ENCODE peak calls at places on chromosome 22, in nine cellular contexts. One of them, this sample, is unnamed. For H3K36me3, the result is how much of the 10 kb centered on the place peaks cover.

GRCh38 chr22:29044657-29045176 is 16.9 kb downstream of the C22orf31 start:
- DNase-seq in GM12878: no peak
- DNase-seq in heart left ventricle: no peak
- DNase-seq in IMR-90: peak
- DNase-seq in sigmoid colon: no peak
- DNase-seq in stomach: no peak
- DNase-seq in uterus: no peak
- DNase-seq in body of pancreas: no peak
- DNase-seq in H1: no peak
- DNase-seq in this sample: no peak

GRCh38 chr22:29030618-29031235 is 30.9 kb downstream of the C22orf31 start:
- DNase-seq in sigmoid colon: peak
- DNase-seq in uterus: peak
- DNase-seq in body of pancreas: peak
- DNase-seq in GM12878: no peak
- DNase-seq in heart left ventricle: peak
- DNase-seq in stomach: peak
- DNase-seq in H1: no peak
- DNase-seq in IMR-90: peak
- DNase-seq in this sample: peak

GRCh38 chr22:44995715-44996114 is 14.1 kb downstream of the PHF21B start:
- DNase-seq in GM12878: no peak
- DNase-seq in heart left ventricle: no peak
- DNase-seq in body of pancreas: no peak
- DNase-seq in stomach: no peak
- DNase-seq in IMR-90: no peak
- DNase-seq in H1: no peak
- DNase-seq in sigmoid colon: no peak
- DNase-seq in uterus: no peak
- DNase-seq in this sample: no peak

GRCh38 chr22:32528316-32528715 is 53.7 kb downstream of the FBXO7 start:
- DNase-seq in GM12878: no peak
- DNase-seq in IMR-90: no peak
- DNase-seq in stomach: no peak
- DNase-seq in H1: no peak
- DNase-seq in heart left ventricle: no peak
- DNase-seq in body of pancreas: no peak
- DNase-seq in sigmoid colon: peak
- DNase-seq in uterus: no peak
- DNase-seq in this sample: no peak

GRCh38 chr22:24423519-24424000 is 3.8 kb upstream of the ADORA2A start:
- DNase-seq in GM12878: no peak
- DNase-seq in body of pancreas: peak
- DNase-seq in sigmoid colon: peak
- DNase-seq in IMR-90: no peak
- DNase-seq in uterus: peak
- DNase-seq in H1: no peak
- DNase-seq in heart left ventricle: peak
- DNase-seq in stomach: peak
- DNase-seq in this sample: peak

GRCh38 chr22:38631724-38632123 is 24.5 kb downstream of the FAM227A start:
- DNase-seq in sigmoid colon: no peak
- DNase-seq in GM12878: no peak
- DNase-seq in IMR-90: no peak
- DNase-seq in uterus: no peak
- DNase-seq in H1: no peak
- DNase-seq in heart left ventricle: no peak
- DNase-seq in body of pancreas: no peak
- DNase-seq in stomach: no peak
- DNase-seq in this sample: no peak

GRCh38 chr22:18954941-18955571 is 19.0 kb upstream of the PRODH start:
- DNase-seq in GM12878: no peak
- DNase-seq in uterus: no peak
- DNase-seq in H1: no peak
- DNase-seq in IMR-90: no peak
- DNase-seq in body of pancreas: no peak
- DNase-seq in stomach: no peak
- DNase-seq in heart left ventricle: no peak
- DNase-seq in sigmoid colon: peak
- DNase-seq in this sample: no peak

GRCh38 chr22:17241571-17242310 is 22.5 kb upstream of the ADA2 start:
- DNase-seq in stomach: no peak
- DNase-seq in IMR-90: no peak
- DNase-seq in heart left ventricle: no peak
- DNase-seq in uterus: no peak
- DNase-seq in H1: no peak
- DNase-seq in sigmoid colon: no peak
- DNase-seq in GM12878: no peak
- DNase-seq in body of pancreas: no peak
- DNase-seq in this sample: no peak

GRCh38 chr22:33921576-33922181 is 1.4 kb upstream of the LARGE1 start:
- DNase-seq in IMR-90: peak
- DNase-seq in heart left ventricle: peak
- DNase-seq in GM12878: no peak
- DNase-seq in stomach: peak
- DNase-seq in uterus: peak
- DNase-seq in sigmoid colon: peak
- DNase-seq in body of pancreas: peak
- DNase-seq in H1: no peak
- DNase-seq in this sample: peak

GRCh38 chr22:22398530-22399327 is 109.8 kb downstream of the ZNF280B start:
- DNase-seq in sigmoid colon: no peak
- DNase-seq in IMR-90: no peak
- DNase-seq in H1: no peak
- DNase-seq in stomach: no peak
- DNase-seq in uterus: no peak
- DNase-seq in body of pancreas: no peak
- DNase-seq in GM12878: no peak
- DNase-seq in heart left ventricle: no peak
- DNase-seq in this sample: no peak

GRCh38 chr22:26174280-26174679 is 5.0 kb downstream of the SEZ6L start:
- DNase-seq in heart left ventricle: no peak
- DNase-seq in sigmoid colon: no peak
- DNase-seq in stomach: no peak
- DNase-seq in body of pancreas: no peak
- DNase-seq in H1: peak
- DNase-seq in uterus: no peak
- DNase-seq in IMR-90: no peak
- DNase-seq in GM12878: no peak
- DNase-seq in this sample: no peak

DNA sequence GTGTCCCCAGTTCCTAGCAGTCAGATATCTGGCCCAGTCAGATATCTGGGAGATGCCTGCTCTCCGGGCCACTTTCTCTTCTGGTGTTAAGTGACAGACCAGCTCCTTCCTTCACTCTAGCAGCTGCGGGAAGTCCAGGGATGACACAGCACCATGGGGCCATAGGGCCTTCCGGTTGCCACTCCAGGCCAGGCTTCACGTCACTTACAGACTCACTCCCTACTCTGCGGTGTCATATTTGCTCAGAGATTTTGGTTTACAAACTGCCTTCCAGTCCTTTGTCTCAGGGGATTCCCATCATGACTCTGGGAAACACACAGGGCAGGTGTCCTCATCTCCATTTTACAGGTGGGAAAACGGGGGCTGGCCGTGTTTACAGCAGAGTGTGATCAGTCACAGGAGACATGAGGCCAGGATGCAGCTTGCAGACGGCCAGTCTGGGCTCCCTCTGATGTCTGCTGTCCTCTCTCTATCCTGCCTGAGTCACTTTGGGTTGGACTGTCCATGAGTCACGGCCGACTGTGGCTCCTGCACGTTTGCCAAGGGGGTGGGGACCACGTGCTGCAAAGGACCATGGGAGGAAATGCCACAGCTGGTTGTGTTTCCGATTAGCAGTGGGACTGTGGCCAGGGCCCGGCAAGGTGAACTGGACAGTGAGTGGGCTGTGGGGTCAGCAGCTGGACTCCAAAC is 8.2 kb upstream of the TBC1D22A start:
- DNase-seq in H1: no peak
- DNase-seq in sigmoid colon: peak
- DNase-seq in IMR-90: peak
- DNase-seq in GM12878: no peak
- DNase-seq in body of pancreas: peak
- DNase-seq in heart left ventricle: peak
- DNase-seq in uterus: peak
- DNase-seq in stomach: peak
- DNase-seq in this sample: peak
- TF ChIP-seq POLR2A in H1: no peak
- TF ChIP-seq POLR2A in sigmoid colon: peak
- TF ChIP-seq POLR2A in IMR-90: peak
- TF ChIP-seq POLR2A in GM12878: no peak
- TF ChIP-seq POLR2A in body of pancreas: no peak
- TF ChIP-seq POLR2A in heart left ventricle: no peak
- TF ChIP-seq POLR2A in uterus: no peak
- TF ChIP-seq POLR2A in stomach: no peak
- TF ChIP-seq POLR2A in this sample: no peak

GRCh38 chr22:41338614-41339212 is 37.4 kb downstream of the ZC3H7B start:
- DNase-seq in H1: no peak
- DNase-seq in stomach: no peak
- DNase-seq in body of pancreas: no peak
- DNase-seq in heart left ventricle: no peak
- DNase-seq in IMR-90: no peak
- DNase-seq in uterus: no peak
- DNase-seq in sigmoid colon: no peak
- DNase-seq in GM12878: no peak
- DNase-seq in this sample: no peak
- H3K36me3 ChIP-seq in H1: under half
- H3K36me3 ChIP-seq in stomach: half or more
- H3K36me3 ChIP-seq in body of pancreas: under half
- H3K36me3 ChIP-seq in heart left ventricle: half or more
- H3K36me3 ChIP-seq in IMR-90: half or more
- H3K36me3 ChIP-seq in uterus: under half
- H3K36me3 ChIP-seq in sigmoid colon: half or more
- H3K36me3 ChIP-seq in GM12878: under half
- H3K36me3 ChIP-seq in this sample: under half

GRCh38 chr22:43824724-43825485 is 12.8 kb upstream of the EFCAB6 start:
- DNase-seq in stomach: peak
- DNase-seq in sigmoid colon: no peak
- DNase-seq in H1: no peak
- DNase-seq in uterus: no peak
- DNase-seq in body of pancreas: no peak
- DNase-seq in GM12878: no peak
- DNase-seq in heart left ventricle: no peak
- DNase-seq in IMR-90: no peak
- DNase-seq in this sample: no peak

GRCh38 chr22:43825651-43826050 is 13.5 kb upstream of the EFCAB6 start:
- DNase-seq in body of pancreas: no peak
- DNase-seq in GM12878: no peak
- DNase-seq in heart left ventricle: no peak
- DNase-seq in uterus: no peak
- DNase-seq in sigmoid colon: no peak
- DNase-seq in H1: no peak
- DNase-seq in IMR-90: no peak
- DNase-seq in stomach: peak
- DNase-seq in this sample: no peak

GRCh38 chr22:43827336-43827735 is 15.2 kb upstream of the EFCAB6 start:
- DNase-seq in body of pancreas: no peak
- DNase-seq in heart left ventricle: no peak
- DNase-seq in stomach: no peak
- DNase-seq in IMR-90: no peak
- DNase-seq in GM12878: no peak
- DNase-seq in sigmoid colon: no peak
- DNase-seq in H1: no peak
- DNase-seq in uterus: no peak
- DNase-seq in this sample: no peak

GRCh38 chr22:43827926-43828710 is 16.0 kb upstream of the EFCAB6 start:
- DNase-seq in stomach: peak
- DNase-seq in GM12878: no peak
- DNase-seq in body of pancreas: no peak
- DNase-seq in H1: no peak
- DNase-seq in IMR-90: no peak
- DNase-seq in sigmoid colon: peak
- DNase-seq in uterus: no peak
- DNase-seq in heart left ventricle: peak
- DNase-seq in this sample: no peak

DNA sequence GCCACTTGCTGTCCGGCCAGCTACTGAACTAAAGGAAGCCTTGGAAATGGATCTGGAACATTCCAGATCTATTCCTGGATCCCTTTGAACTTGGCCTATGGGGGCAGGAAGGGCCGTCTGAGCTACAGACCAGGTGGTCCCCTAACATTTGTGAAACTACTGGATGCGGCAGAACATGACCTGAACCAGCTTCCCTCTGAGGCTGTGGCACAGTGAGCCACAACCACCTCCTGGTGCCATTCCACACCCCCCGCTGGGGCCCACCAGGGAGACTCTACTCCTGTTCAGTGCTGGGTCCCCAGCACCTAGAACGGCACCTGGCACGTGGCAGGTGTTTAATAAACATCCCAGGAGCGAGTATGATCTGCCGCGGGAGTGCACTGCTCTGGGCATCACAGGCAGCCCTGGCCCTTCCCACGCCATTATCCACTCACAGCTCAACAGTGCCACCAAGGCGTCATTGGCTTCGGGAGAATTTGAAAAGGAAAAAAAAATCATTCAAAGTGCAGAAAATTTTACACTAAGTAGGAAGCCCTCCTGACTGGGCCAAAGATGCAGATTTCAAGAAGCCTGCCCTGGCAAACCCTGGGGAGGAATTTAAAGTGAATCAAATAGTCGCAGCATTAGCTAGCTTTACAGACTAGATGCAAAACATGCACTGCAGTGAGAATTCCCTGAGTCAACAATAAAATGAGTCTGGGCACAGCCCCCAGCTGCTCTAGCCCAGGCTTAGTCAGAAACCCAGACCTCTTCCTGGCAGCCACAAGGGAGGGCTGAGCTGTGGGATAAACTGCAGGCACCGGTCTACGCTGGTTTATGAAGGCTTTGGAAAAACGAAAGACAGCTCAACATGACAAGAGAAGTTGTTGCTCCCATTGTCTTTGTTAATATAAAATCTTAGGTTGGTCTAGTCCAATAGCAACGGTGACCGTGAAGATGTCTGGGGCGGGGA is 14.3 kb upstream of the EFCAB6 start:
- DNase-seq in stomach: peak
- DNase-seq in heart left ventricle: peak
- DNase-seq in H1: no peak
- DNase-seq in uterus: no peak
- DNase-seq in sigmoid colon: no peak
- DNase-seq in IMR-90: peak
- DNase-seq in GM12878: no peak
- DNase-seq in body of pancreas: peak
- DNase-seq in this sample: no peak
- TF ChIP-seq CTCF in stomach: no peak
- TF ChIP-seq CTCF in heart left ventricle: no peak
- TF ChIP-seq CTCF in H1: no peak
- TF ChIP-seq CTCF in uterus: peak
- TF ChIP-seq CTCF in sigmoid colon: no peak
- TF ChIP-seq CTCF in IMR-90: peak
- TF ChIP-seq CTCF in GM12878: peak
- TF ChIP-seq CTCF in body of pancreas: peak
- TF ChIP-seq CTCF in this sample: no peak

DNA sequence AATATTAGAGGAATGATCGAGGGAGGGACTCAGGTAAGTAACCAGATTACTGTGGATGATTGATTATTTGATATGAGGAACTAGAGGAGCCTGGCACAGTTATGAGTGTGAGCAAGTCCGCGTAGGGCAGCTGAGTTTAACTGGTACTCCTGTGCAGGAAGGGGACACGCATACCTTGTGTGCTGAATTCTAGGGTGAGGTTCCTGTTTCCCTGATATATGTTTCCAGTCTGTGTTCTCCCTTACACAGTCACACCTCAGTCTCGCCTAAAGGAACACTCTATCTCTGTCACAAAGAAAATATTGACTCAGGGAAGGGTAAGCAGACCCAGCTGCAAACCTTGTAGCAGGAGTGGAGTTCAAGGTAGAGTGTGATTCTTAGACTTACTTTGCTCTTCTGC is 17.4 kb downstream of the SGSM3 start:
- DNase-seq in GM12878: no peak
- DNase-seq in sigmoid colon: no peak
- DNase-seq in H1: no peak
- DNase-seq in heart left ventricle: no peak
- DNase-seq in stomach: peak
- DNase-seq in IMR-90: no peak
- DNase-seq in body of pancreas: peak
- DNase-seq in uterus: no peak
- DNase-seq in this sample: no peak
- TF ChIP-seq POLR2A in GM12878: no peak
- TF ChIP-seq POLR2A in sigmoid colon: no peak
- TF ChIP-seq POLR2A in H1: no peak
- TF ChIP-seq POLR2A in heart left ventricle: no peak
- TF ChIP-seq POLR2A in stomach: no peak
- TF ChIP-seq POLR2A in IMR-90: no peak
- TF ChIP-seq POLR2A in body of pancreas: peak
- TF ChIP-seq POLR2A in uterus: no peak
- TF ChIP-seq POLR2A in this sample: no peak

This sample was measured in thyroid gland.